ENCODE peak calls at places on chromosomes 11 and 22, in eight cellular contexts. D is fibroblast of lung, L is NB4, Z is thyroid gland, B is lung, G is K562, C is astrocyte of the cerebellum, E is cardiac fibroblast. X is an unnamed sample.
A peak's percentile ranks its signal among the peaks of the same experiment; 100 is the strongest.

GRCh38 chr11:76266269-76266668 is 60.0 kb upstream of the WNT11 start:
- DNase-seq in C (peak; percentile 15), E (peak; percentile 89), B (no peak), Z (no peak), D (peak; percentile 45), L (peak; percentile 39), G (no peak), X (peak; percentile 27)

GRCh38 chr11:117876341-117877119 is at the start of gene FXYD6:
- DNase-seq in Z (peak; percentile 43), C (no peak), E (no peak), G (peak; percentile 66), L (no peak), D (peak; percentile 60), B (no peak), X (no peak)

GRCh38 chr11:14764899-14765527 is 121.4 kb downstream of the PDE3B start:
- DNase-seq in L (peak; percentile 82), C (peak; percentile 36), E (peak; percentile 85), D (peak; percentile 28), B (no peak), G (peak; percentile 9), Z (no peak), X (no peak)

GRCh38 chr22:28112548-28113043 is 193.5 kb upstream of the PITPNB start:
- DNase-seq in Z (peak; percentile 5), C (no peak), E (peak; percentile 64), D (peak; percentile 53), B (peak; percentile 34), L (peak; percentile 42), G (peak; percentile 28), X (no peak)

GRCh38 chr11:104067534-104067933 is 31.1 kb downstream of the DDI1 start:
- DNase-seq in Z (no peak), D (no peak), E (no peak), B (no peak), L (no peak), G (no peak), C (no peak), X (no peak)

GRCh38 chr11:16603890-16604783 is 134.3 kb upstream of the C11orf58 start:
- DNase-seq in Z (peak; percentile 70), L (no peak), C (no peak), B (no peak), E (no peak), D (peak; percentile 55), G (peak; percentile 60), X (no peak)

GRCh38 chr11:66002648-66003225 is 434 bp downstream of the BANF1 start:
- DNase-seq in L (no peak), B (peak; percentile 60), C (peak; percentile 16), Z (peak; percentile 69), D (peak; percentile 51), E (peak; percentile 45), G (peak; percentile 93), X (no peak)

GRCh38 chr11:10303558-10304363 is 1.1 kb upstream of the ADM start:
- DNase-seq in L (peak; percentile 84), B (no peak), G (no peak), E (peak; percentile 85), D (peak; percentile 65), C (no peak), Z (peak; percentile 72), X (no peak)

GRCh38 chr11:16154715-16155396 is 201.5 kb downstream of the SOX6 start:
- DNase-seq in L (no peak), B (peak; percentile 51), C (no peak), Z (no peak), D (no peak), E (peak; percentile 17), G (no peak), X (no peak)

GRCh38 chr11:47234669-47235075 is 13.9 kb downstream of the ACP2 start:
- DNase-seq in B (peak; percentile 72), D (no peak), Z (peak; percentile 78), L (no peak), G (no peak), E (peak; percentile 64), C (peak; percentile 59), X (no peak)

GRCh38 chr22:41181349-41182241 is 23.5 kb upstream of the L3MBTL2 start:
- DNase-seq in L (peak; percentile 68), G (no peak), Z (no peak), C (no peak), E (peak; percentile 75), B (no peak), D (no peak), X (no peak)

GRCh38 chr22:46418827-46419226 is 83.3 kb downstream of the TRMU start:
- DNase-seq in Z (no peak), B (no peak), L (no peak), G (no peak), D (no peak), E (no peak), C (no peak), X (no peak)

GRCh38 chr22:39490966-39491680 is 11.0 kb upstream of the MIEF1 start:
- DNase-seq in C (no peak), D (no peak), E (no peak), L (no peak), Z (no peak), G (no peak), B (no peak), X (no peak)

GRCh38 chr11:27040302-27041115 is at the start of gene BBOX1:
- DNase-seq in C (no peak), L (no peak), E (no peak), Z (peak; percentile 97), G (no peak), B (no peak), D (no peak), X (no peak)

GRCh38 chr11:122976396-122976733 is 5.3 kb downstream of the BSX start:
- DNase-seq in D (no peak), C (no peak), B (no peak), G (no peak), E (no peak), L (no peak), Z (no peak), X (no peak)

GRCh38 chr22:31451709-31452571 is 37.7 kb downstream of the EIF4ENIF1 start:
- DNase-seq in E (peak; percentile 80), Z (peak; percentile 11), G (peak; percentile 18), D (peak; percentile 56), L (peak; percentile 54), C (peak; percentile 28), B (no peak), X (peak; percentile 12)

GRCh38 chr11:114938799-114939198 is 260.5 kb downstream of the NXPE2 start:
- DNase-seq in E (no peak), G (no peak), Z (no peak), L (no peak), C (no peak), B (no peak), D (no peak), X (no peak)

GRCh38 chr11:114942207-114942606 is 263.9 kb downstream of the NXPE2 start:
- DNase-seq in Z (no peak), E (no peak), G (no peak), D (no peak), B (no peak), C (no peak), L (no peak), X (no peak)
- TF ChIP-seq CTCF in Z (no peak), E (no peak), G (no peak), D (no peak), B (no peak), C (peak; percentile 23), L (no peak), X (no peak)

DNA sequence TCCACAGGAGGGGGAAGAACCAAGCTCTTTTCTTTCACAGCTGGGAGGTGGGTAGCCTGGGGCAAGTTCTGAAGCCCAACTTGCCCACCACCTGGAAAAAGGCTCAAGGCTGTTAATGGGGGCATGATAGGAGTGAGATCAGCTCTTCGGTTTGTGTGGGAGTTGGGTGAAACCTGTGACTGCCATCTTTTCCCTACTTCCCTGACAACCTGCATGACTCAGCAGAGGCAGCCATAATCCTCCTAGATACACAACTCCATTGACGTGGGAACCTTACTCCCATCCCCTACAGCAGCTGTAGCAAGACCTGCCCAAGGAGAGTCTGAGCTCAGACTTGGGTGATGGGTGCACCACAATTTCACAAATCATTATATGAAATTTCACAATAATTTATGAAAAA is 13.3 kb upstream of the OOSP4B start:
- DNase-seq in Z (no peak), D (no peak), G (no peak), L (no peak), B (no peak), E (no peak), C (no peak), X (no peak)
- TF ChIP-seq CTCF in Z (no peak), D (no peak), G (no peak), L (no peak), B (no peak), E (no peak), C (no peak), X (no peak)

DNA sequence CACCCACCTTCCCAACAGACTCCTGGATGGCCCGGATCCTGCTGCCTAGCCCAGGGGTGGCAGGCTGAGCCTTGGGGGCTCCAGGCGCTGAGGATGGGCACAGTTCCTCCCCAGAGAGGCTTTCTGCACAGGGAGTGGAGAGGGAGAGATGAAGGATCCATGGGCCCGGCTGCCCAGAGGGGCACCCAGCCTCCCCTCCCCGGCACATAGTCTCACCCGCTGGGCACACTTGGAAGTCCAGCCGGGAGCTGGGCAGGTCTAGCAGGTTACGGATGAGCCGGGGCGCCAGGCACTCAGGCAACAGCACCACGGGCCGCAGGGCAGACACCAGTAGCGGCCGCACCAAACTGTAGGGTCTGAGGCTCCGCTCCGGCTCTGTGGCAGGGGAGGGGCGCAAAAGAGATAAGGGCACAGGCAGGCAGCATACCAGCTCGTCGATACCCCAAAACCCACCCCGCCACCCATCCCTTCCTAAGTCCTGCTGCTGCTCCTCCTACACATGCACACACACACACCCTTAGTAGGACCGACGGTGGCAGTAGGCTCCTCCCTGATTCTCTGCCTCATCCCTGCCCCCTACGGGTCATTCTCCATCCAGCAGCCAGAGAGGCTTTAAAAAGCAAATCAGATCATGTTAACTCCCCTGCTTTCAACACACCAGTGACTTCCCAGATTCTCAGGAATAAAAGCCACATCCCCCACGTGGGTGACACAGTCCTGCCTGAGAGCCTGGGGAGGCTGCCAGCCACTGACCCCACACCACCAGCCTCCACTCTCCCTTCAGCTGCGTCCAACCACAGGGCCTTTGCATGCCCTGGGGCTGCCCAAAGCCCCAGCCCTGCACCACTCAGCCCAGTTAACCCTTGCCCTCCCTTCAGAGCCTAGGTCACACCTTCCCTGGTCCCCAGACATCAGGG is 6.5 kb upstream of the MFNG start:
- DNase-seq in Z (no peak), C (no peak), E (peak; percentile 63), B (no peak), L (peak; percentile 57), D (peak; percentile 46), G (peak; percentile 55), X (peak; percentile 12)
- TF ChIP-seq CTCF in Z (no peak), C (peak; percentile 43), E (peak; percentile 62), B (peak; percentile 13), L (peak; percentile 73), D (peak; percentile 66), G (peak; percentile 48), X (peak; percentile 55)

DNA sequence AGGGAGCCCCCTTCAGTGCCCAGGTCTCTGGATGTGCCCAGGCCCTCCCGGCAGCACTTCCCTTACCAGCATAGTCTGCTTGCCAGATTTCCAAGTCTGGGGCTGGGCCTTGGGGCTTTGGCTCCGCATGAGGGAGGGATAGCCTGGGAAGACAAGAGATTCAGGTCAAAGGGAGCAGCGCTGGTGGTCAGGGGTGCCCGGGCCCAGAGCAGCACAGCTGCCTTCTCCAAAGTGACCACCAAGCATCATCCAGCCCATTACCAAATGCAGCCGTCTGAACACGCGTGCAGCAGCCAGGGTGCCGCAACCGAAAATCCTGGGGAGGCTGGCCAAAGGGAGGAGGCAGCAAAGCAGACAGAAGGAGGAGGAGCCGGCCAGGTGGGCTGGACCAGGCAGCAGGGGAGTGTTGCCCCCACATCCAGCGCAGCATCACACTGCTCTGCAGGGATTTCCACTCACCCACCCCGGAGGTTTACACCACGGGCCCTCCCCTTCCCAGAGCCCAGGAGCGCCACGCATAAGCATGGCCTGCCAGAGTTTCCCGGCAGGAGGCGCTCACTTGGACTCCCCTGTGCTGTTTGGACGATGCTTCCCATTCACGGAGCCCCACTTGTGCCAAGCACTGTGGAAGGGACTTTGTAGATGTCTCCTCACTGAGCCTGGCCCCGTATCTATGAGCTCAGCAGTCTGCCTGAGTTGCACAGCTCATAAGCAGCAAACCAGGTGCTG is 22.5 kb downstream of the TRIM29 start:
- DNase-seq in E (no peak), C (no peak), Z (no peak), D (no peak), L (no peak), B (no peak), G (peak; percentile 37), X (no peak)
- TF ChIP-seq CTCF in E (peak; percentile 21), C (peak; percentile 12), Z (no peak), D (peak; percentile 11), L (no peak), B (no peak), G (peak; percentile 54), X (no peak)